ENCODE peak calls at places on chromosome 1, in four cellular contexts. V is mucosa of descending colon, E is NT2/D1, T is pancreas. U is an unnamed sample.

GRCh38 chr1:19479351-19480120 is 5.8 kb downstream of the CAPZB start:
- DNase-seq in V (no peak), E (no peak), T (no peak), U (no peak)

GRCh38 chr1:57361516-57361915 is 62.3 kb downstream of the DAB1 start:
- DNase-seq in V (no peak), E (no peak), T (no peak), U (no peak)

GRCh38 chr1:9193226-9193625 is 41.3 kb upstream of the H6PD start:
- DNase-seq in V (no peak), E (no peak), T (no peak), U (no peak)

GRCh38 chr1:10484519-10484918 is 9.8 kb downstream of the PEX14 start:
- DNase-seq in V (no peak), E (no peak), T (no peak), U (peak; percentile 18)

GRCh38 chr1:114340906-114341698 is 169.9 kb downstream of the TRIM33 start:
- DNase-seq in V (no peak), E (no peak), T (no peak), U (no peak)

GRCh38 chr1:244339776-244340175 is 111.9 kb downstream of the ADSS2 start:
- DNase-seq in V (no peak), E (no peak), T (no peak), U (no peak)

GRCh38 chr1:222618880-222619321 is 1.0 kb downstream of the MIA3 start:
- DNase-seq in V (peak; percentile 56), E (no peak), T (peak; percentile 33), U (peak; percentile 43)

GRCh38 chr1:222443566-222443965 is 104.3 kb downstream of the HHIPL2 start:
- DNase-seq in V (no peak), E (no peak), T (no peak), U (no peak)

GRCh38 chr1:66350001-66350547 is 183.9 kb upstream of the SGIP1 start:
- DNase-seq in V (peak; percentile 67), E (no peak), T (no peak), U (no peak)

GRCh38 chr1:183569801-183570200 is 20.5 kb downstream of the NCF2 start:
- DNase-seq in V (no peak), E (no peak), T (no peak), U (no peak)

GRCh38 chr1:115440733-115441132 is 102.7 kb upstream of the NGF start:
- DNase-seq in V (no peak), E (no peak), T (no peak), U (no peak)

GRCh38 chr1:109689844-109690405 is 2.3 kb downstream of the GSTM1 start:
- DNase-seq in V (no peak), E (no peak), T (no peak), U (no peak)

GRCh38 chr1:203534526-203534925 is 40.6 kb downstream of the OPTC start:
- DNase-seq in V (no peak), E (no peak), T (peak; percentile 41), U (peak; percentile 98)

DNA sequence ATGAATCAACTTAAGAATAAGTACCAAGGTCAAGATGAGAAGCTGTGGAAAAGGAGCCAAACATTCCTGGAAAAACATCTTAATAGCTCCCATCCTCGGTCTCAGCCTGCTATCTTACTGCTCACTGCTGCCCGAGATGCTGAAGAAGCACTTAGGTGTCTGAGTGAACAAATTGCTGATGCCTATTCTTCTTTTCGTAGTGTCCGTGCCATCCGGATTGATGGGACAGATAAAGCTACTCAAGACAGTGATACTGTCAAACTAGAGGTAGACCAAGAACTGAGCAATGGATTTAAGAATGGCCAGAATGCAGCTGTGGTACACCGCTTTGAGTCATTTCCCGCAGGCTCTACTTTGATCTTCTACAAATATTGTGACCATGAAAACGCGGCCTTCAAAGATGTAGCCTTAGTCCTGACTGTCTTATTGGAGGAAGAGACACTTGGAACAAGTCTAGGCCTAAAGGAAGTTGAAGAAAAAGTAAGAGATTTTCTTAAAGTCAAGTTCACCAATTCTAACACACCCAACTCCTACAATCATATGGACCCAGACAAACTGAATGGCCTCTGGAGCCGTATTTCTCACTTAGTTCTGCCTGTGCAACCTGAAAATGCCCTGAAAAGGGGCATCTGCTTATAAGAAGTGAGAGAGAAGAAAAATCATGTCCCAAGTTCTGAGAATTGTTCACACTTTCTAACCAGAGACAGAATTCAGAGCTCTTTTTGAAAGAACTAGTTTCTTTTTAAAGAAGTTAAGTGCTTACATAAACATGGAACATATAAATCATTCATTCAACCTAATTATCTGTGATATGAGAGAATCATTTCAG is 35.7 kb downstream of the TOR1AIP1 start:
- DNase-seq in V (no peak), E (no peak), T (no peak), U (no peak)
- H3K36me3 ChIP-seq in V (no peaks in the 10 kb centered on the region), E (peaks cover 72% of the 10 kb centered on the region), T (peaks cover 8% of the 10 kb centered on the region), U (peaks cover 36% of the 10 kb centered on the region)

GRCh38 chr1:2394220-2394619 is 2.6 kb downstream of the RER1 start:
- DNase-seq in V (no peak), E (no peak), T (no peak), U (no peak)
- H3K36me3 ChIP-seq in V (no peaks in the 10 kb centered on the region), E (peaks cover 74% of the 10 kb centered on the region), T (peaks cover 16% of the 10 kb centered on the region), U (peaks cover 33% of the 10 kb centered on the region)

GRCh38 chr1:13790290-13791035 is 90.5 kb downstream of the PRDM2 start:
- DNase-seq in V (no peak), E (no peak), T (no peak), U (no peak)

GRCh38 chr1:13794231-13795187 is 94.5 kb downstream of the PRDM2 start:
- DNase-seq in V (no peak), E (no peak), T (no peak), U (no peak)

GRCh38 chr1:13797397-13797796 is 97.4 kb downstream of the PRDM2 start:
- DNase-seq in V (no peak), E (no peak), T (no peak), U (no peak)

GRCh38 chr1:13792429-13792828 is 92.4 kb downstream of the PRDM2 start:
- DNase-seq in V (no peak), E (no peak), T (no peak), U (no peak)

DNA sequence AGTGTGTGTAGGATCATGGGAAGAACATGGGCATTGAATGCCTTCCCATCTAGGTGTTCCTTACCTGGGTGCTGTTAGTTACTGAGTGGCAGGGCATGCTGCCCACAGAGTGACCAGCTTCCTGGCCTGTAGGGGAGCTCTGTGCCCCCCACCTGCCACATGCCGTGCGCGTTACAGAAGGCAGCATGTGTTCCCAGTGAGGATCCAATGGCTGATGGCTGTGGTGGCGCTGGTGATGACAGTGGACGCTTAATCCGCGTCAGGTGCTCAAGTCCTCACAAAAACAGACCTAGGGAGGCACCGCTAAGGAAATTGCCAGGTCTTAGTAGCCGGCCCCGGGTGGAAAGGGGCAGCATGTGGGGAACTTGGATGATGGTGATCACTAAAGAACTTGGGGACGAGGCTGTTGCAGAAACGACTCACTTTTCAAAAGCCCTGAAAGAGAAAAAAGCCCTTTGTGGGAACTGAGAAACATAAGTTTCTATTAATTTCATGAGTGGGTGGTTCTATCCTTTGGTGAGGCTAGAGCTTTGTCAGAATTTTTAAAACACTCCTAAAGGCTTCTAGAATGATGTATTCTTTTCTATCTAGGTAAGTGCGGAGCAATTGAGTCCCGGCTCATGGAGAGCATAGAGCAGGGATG is 93.2 kb downstream of the PRDM2 start:
- DNase-seq in V (no peak), E (no peak), T (no peak), U (no peak)
- H3K36me3 ChIP-seq in V (no peaks in the 10 kb centered on the region), E (peaks cover 12% of the 10 kb centered on the region), T (peaks cover 3% of the 10 kb centered on the region), U (no peaks in the 10 kb centered on the region)

GRCh38 chr1:1477206-1477605 is 5.6 kb downstream of the ATAD3B start:
- DNase-seq in V (no peak), E (no peak), T (no peak), U (no peak)
- H3K36me3 ChIP-seq in V (peaks cover 8% of the 10 kb centered on the region), E (peaks cover 39% of the 10 kb centered on the region), T (peaks cover 5% of the 10 kb centered on the region), U (peaks cover 11% of the 10 kb centered on the region)

GRCh38 chr1:154222918-154223317 is 2.2 kb downstream of the UBAP2L start:
- DNase-seq in V (no peak), E (no peak), T (no peak), U (no peak)
- H3K36me3 ChIP-seq in V (peaks cover 6% of the 10 kb centered on the region), E (peaks cover 74% of the 10 kb centered on the region), T (peaks cover 14% of the 10 kb centered on the region), U (peaks cover 26% of the 10 kb centered on the region)

GRCh38 chr1:45583666-45584350 is at the start of gene NASP:
- DNase-seq in V (peak; percentile 93), E (peak; percentile 78), T (peak; percentile 92), U (peak; percentile 93)

GRCh38 chr1:45586769-45587168 is 2.9 kb downstream of the NASP start:
- DNase-seq in V (no peak), E (no peak), T (no peak), U (no peak)

GRCh38 chr1:45585496-45586075 is 1.7 kb downstream of the NASP start:
- DNase-seq in V (no peak), E (no peak), T (no peak), U (no peak)

GRCh38 chr1:45584351-45585109 is 689 bp downstream of the NASP start:
- DNase-seq in V (peak; percentile 92), E (peak; percentile 95), T (peak; percentile 87), U (peak; percentile 93)

GRCh38 chr1:45585110-45585426 is 1.2 kb downstream of the NASP start:
- DNase-seq in V (no peak), E (no peak), T (no peak), U (no peak)
- H3K36me3 ChIP-seq in V (no peaks in the 10 kb centered on the region), E (peaks cover 47% of the 10 kb centered on the region), T (no peaks in the 10 kb centered on the region), U (peaks cover 3% of the 10 kb centered on the region)

DNA sequence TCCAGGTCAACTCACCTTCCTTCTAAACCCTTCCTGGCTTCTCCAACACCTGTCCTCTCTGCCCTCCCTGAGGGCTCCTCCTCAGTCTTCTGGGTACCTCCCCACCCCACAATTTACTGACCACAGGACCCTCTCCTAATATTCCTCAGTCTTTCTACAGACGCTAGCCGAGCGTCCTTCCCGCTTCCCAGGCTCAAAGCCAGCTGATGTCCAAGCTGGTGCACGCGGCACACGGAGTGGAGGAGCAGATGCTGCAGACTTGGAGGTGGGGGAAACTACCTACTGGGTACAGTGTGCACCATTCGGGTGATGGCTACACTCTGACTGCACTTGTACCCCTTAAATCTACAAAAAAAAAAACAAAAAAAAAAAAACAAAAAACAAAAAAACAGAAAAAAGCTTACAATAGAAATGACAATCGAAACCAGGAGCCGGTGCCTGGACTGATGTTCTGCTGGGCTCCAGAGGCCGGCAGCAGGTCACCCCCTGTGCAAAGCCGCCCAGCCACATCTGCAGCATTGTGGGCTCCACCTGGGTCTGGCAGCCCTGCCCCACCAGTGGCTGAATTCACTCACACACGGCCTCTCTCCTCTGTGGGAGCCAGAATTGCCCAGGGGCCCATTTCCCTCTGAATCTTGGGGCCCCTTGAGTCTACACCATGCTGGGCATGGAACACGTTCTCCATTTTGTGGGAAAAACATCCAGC is 7.0 kb downstream of the TRIM11 start:
- DNase-seq in V (peak; percentile 35), E (no peak), T (no peak), U (no peak)
- H3K36me3 ChIP-seq in V (no peaks in the 10 kb centered on the region), E (peaks cover 97% of the 10 kb centered on the region), T (peaks cover 4% of the 10 kb centered on the region), U (peaks cover 19% of the 10 kb centered on the region)

DNA sequence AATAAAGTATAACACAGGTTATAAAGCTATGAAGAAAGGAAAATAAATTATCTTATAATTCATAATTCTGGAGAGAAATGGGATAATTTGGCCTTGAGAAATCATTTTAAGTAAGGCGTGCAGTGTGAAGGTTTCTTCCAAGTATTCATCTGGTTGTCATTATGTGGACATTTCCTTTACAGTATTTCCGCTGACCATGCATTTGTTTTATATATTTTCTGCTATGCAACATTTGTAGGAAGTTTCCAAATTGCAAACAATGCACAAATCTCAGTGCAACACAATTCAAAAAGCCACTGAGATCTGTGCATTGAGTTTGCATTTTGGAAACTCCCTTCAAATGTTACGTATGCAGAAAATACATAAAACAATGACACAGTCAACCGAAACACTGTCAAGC is 17.8 kb downstream of the ZNF670 start:
- DNase-seq in V (no peak), E (no peak), T (no peak), U (no peak)
- H3K36me3 ChIP-seq in V (no peaks in the 10 kb centered on the region), E (no peaks in the 10 kb centered on the region), T (no peaks in the 10 kb centered on the region), U (no peaks in the 10 kb centered on the region)

U was measured in cardiac muscle cell.